ENCODE peak calls at places on chromosomes 6 and 20, in ten cellular contexts. R, G, D, W, U, F, K, Q, E and Z are unnamed samples.

GRCh38 chr6:168060521-168060931 is 18.5 kb downstream of the FRMD1 start:
- DNase-seq in R (peak), G (no peak), D (no peak), W (no peak), U (peak), F (peak), K (peak), Q (peak), E (peak), Z (no peak)

GRCh38 chr6:9039258-9039657 is 603.9 kb upstream of the SLC35B3 start:
- DNase-seq in R (peak), G (no peak), D (no peak), W (no peak), U (peak), F (no peak), K (no peak), Q (peak), E (no peak), Z (no peak)

GRCh38 chr20:11797161-11797560 is 120.5 kb upstream of the BTBD3 start:
- DNase-seq in R (peak), G (no peak), D (no peak), W (no peak), U (no peak), F (no peak), K (no peak), Q (no peak), E (no peak), Z (no peak)

GRCh38 chr6:2476376-2476775 is 231.0 kb upstream of the GMDS start:
- DNase-seq in R (no peak), G (no peak), D (no peak), W (no peak), U (no peak), F (no peak), K (no peak), Q (peak), E (no peak), Z (no peak)

GRCh38 chr20:38692436-38693411 is 31.6 kb upstream of the SLC32A1 start:
- DNase-seq in R (no peak), G (peak), D (no peak), W (peak), U (peak), F (no peak), K (no peak), Q (peak), E (peak), Z (peak)

GRCh38 chr6:4780360-4780812 is 4.2 kb downstream of the CDYL start:
- DNase-seq in R (no peak), G (no peak), D (no peak), W (no peak), U (peak), F (no peak), K (no peak), Q (no peak), E (no peak), Z (no peak)

GRCh38 chr6:49550413-49551125 is at the start of gene C6orf141:
- DNase-seq in R (peak), G (peak), D (no peak), W (no peak), U (peak), F (peak), K (no peak), Q (no peak), E (no peak), Z (no peak)

GRCh38 chr20:45621593-45621992 is 7.9 kb upstream of the WFDC10A start:
- DNase-seq in R (peak), G (no peak), D (no peak), W (no peak), U (no peak), F (no peak), K (no peak), Q (no peak), E (no peak), Z (no peak)

GRCh38 chr6:159978291-159979135 is 9.6 kb downstream of the IGF2R start:
- DNase-seq in R (peak), G (no peak), D (no peak), W (no peak), U (no peak), F (no peak), K (no peak), Q (no peak), E (no peak), Z (peak)